ENCODE peak calls at places on chromosomes 4 and X, in nine cellular contexts. One of them, this sample, is unnamed.

GRCh38 chr4:70920592-70920991 is 18.4 kb downstream of the MOB1B start:
- DNase-seq in right lobe of liver: no peak
- DNase-seq in HepG2: no peak
- DNase-seq in H1: no peak
- DNase-seq in heart left ventricle: no peak
- DNase-seq in stomach: no peak
- DNase-seq in GM12891: no peak
- DNase-seq in NB4: no peak
- DNase-seq in A549: no peak
- DNase-seq in this sample: no peak

GRCh38 chr4:10161146-10161545 is 44.5 kb upstream of the WDR1 start:
- DNase-seq in right lobe of liver: no peak
- DNase-seq in heart left ventricle: no peak
- DNase-seq in HepG2: no peak
- DNase-seq in GM12891: no peak
- DNase-seq in stomach: no peak
- DNase-seq in A549: no peak
- DNase-seq in NB4: no peak
- DNase-seq in H1: no peak
- DNase-seq in this sample: no peak

GRCh38 chr4:134585972-134586371 is 384.4 kb upstream of the PABPC4L start:
- DNase-seq in GM12891: no peak
- DNase-seq in heart left ventricle: no peak
- DNase-seq in right lobe of liver: peak
- DNase-seq in A549: no peak
- DNase-seq in H1: no peak
- DNase-seq in HepG2: no peak
- DNase-seq in NB4: no peak
- DNase-seq in stomach: no peak
- DNase-seq in this sample: no peak

GRCh38 chr4:4995866-4996265 is 23.4 kb downstream of the CYTL1 start:
- DNase-seq in right lobe of liver: no peak
- DNase-seq in NB4: no peak
- DNase-seq in H1: no peak
- DNase-seq in HepG2: no peak
- DNase-seq in stomach: no peak
- DNase-seq in A549: no peak
- DNase-seq in heart left ventricle: no peak
- DNase-seq in GM12891: no peak
- DNase-seq in this sample: no peak

GRCh38 chrX:119753639-119754257 is 4.6 kb upstream of the SOWAHD start:
- DNase-seq in GM12891: no peak
- DNase-seq in right lobe of liver: no peak
- DNase-seq in A549: no peak
- DNase-seq in stomach: no peak
- DNase-seq in H1: no peak
- DNase-seq in heart left ventricle: no peak
- DNase-seq in NB4: peak
- DNase-seq in HepG2: peak
- DNase-seq in this sample: no peak

GRCh38 chr4:3123201-3123671 is 48.8 kb downstream of the HTT start:
- DNase-seq in HepG2: no peak
- DNase-seq in A549: no peak
- DNase-seq in NB4: no peak
- DNase-seq in GM12891: no peak
- DNase-seq in right lobe of liver: no peak
- DNase-seq in heart left ventricle: no peak
- DNase-seq in H1: no peak
- DNase-seq in stomach: no peak
- DNase-seq in this sample: no peak

GRCh38 chr4:109111031-109111430 is 191.4 kb downstream of the COL25A1 start:
- DNase-seq in heart left ventricle: no peak
- DNase-seq in GM12891: no peak
- DNase-seq in NB4: no peak
- DNase-seq in H1: no peak
- DNase-seq in stomach: no peak
- DNase-seq in right lobe of liver: no peak
- DNase-seq in HepG2: no peak
- DNase-seq in A549: no peak
- DNase-seq in this sample: no peak

GRCh38 chrX:135591871-135592270 is 71.4 kb downstream of the INTS6L start:
- DNase-seq in heart left ventricle: no peak
- DNase-seq in H1: no peak
- DNase-seq in stomach: no peak
- DNase-seq in right lobe of liver: no peak
- DNase-seq in NB4: no peak
- DNase-seq in HepG2: no peak
- DNase-seq in GM12891: no peak
- DNase-seq in A549: no peak
- DNase-seq in this sample: no peak

GRCh38 chr4:132526652-132527051 is 622.4 kb upstream of the PCDH10 start:
- DNase-seq in A549: no peak
- DNase-seq in HepG2: no peak
- DNase-seq in heart left ventricle: no peak
- DNase-seq in H1: no peak
- DNase-seq in right lobe of liver: no peak
- DNase-seq in NB4: no peak
- DNase-seq in stomach: no peak
- DNase-seq in GM12891: no peak
- DNase-seq in this sample: no peak

GRCh38 chr4:48831532-48832015 is 686 bp downstream of the OCIAD1 start:
- DNase-seq in right lobe of liver: no peak
- DNase-seq in A549: no peak
- DNase-seq in HepG2: no peak
- DNase-seq in heart left ventricle: no peak
- DNase-seq in NB4: peak
- DNase-seq in stomach: no peak
- DNase-seq in GM12891: no peak
- DNase-seq in H1: no peak
- DNase-seq in this sample: no peak

GRCh38 chrX:108000751-108001150 is 18.6 kb upstream of the TEX13B start:
- DNase-seq in stomach: no peak
- DNase-seq in heart left ventricle: no peak
- DNase-seq in H1: no peak
- DNase-seq in A549: no peak
- DNase-seq in right lobe of liver: no peak
- DNase-seq in HepG2: no peak
- DNase-seq in NB4: peak
- DNase-seq in GM12891: no peak
- DNase-seq in this sample: no peak

GRCh38 chr4:70000713-70001112 is 4.9 kb downstream of the STATH start:
- DNase-seq in GM12891: no peak
- DNase-seq in NB4: no peak
- DNase-seq in right lobe of liver: no peak
- DNase-seq in H1: no peak
- DNase-seq in stomach: no peak
- DNase-seq in heart left ventricle: no peak
- DNase-seq in A549: no peak
- DNase-seq in HepG2: no peak
- DNase-seq in this sample: no peak

GRCh38 chr4:16125571-16126445 is 42.0 kb upstream of the PROM1 start:
- DNase-seq in heart left ventricle: no peak
- DNase-seq in GM12891: no peak
- DNase-seq in right lobe of liver: no peak
- DNase-seq in stomach: no peak
- DNase-seq in HepG2: no peak
- DNase-seq in NB4: no peak
- DNase-seq in A549: no peak
- DNase-seq in H1: no peak
- DNase-seq in this sample: no peak

GRCh38 chrX:63718010-63718694 is 66.9 kb downstream of the ARHGEF9 start:
- DNase-seq in HepG2: no peak
- DNase-seq in GM12891: no peak
- DNase-seq in A549: no peak
- DNase-seq in stomach: no peak
- DNase-seq in heart left ventricle: no peak
- DNase-seq in NB4: no peak
- DNase-seq in H1: no peak
- DNase-seq in right lobe of liver: no peak
- DNase-seq in this sample: no peak

GRCh38 chr4:189084671-189085070 is 856.0 kb upstream of the FRG1 start:
- DNase-seq in stomach: no peak
- DNase-seq in heart left ventricle: no peak
- DNase-seq in GM12891: no peak
- DNase-seq in right lobe of liver: no peak
- DNase-seq in HepG2: no peak
- DNase-seq in A549: no peak
- DNase-seq in H1: no peak
- DNase-seq in NB4: peak
- DNase-seq in this sample: no peak

GRCh38 chr4:85127653-85128052 is 161.2 kb upstream of the WDFY3 start:
- DNase-seq in GM12891: peak
- DNase-seq in stomach: no peak
- DNase-seq in H1: peak
- DNase-seq in right lobe of liver: no peak
- DNase-seq in A549: peak
- DNase-seq in heart left ventricle: no peak
- DNase-seq in HepG2: peak
- DNase-seq in NB4: peak
- DNase-seq in this sample: peak

GRCh38 chr4:165079476-165079875 is 25.8 kb downstream of the TRIM75 start:
- DNase-seq in NB4: no peak
- DNase-seq in right lobe of liver: peak
- DNase-seq in A549: no peak
- DNase-seq in H1: no peak
- DNase-seq in stomach: no peak
- DNase-seq in heart left ventricle: peak
- DNase-seq in GM12891: no peak
- DNase-seq in HepG2: no peak
- DNase-seq in this sample: no peak

GRCh38 chr4:127880764-127881564 is at the start of gene PLK4:
- DNase-seq in H1: peak
- DNase-seq in heart left ventricle: peak
- DNase-seq in NB4: peak
- DNase-seq in A549: peak
- DNase-seq in GM12891: peak
- DNase-seq in right lobe of liver: peak
- DNase-seq in stomach: peak
- DNase-seq in HepG2: peak
- DNase-seq in this sample: peak
- TF ChIP-seq POLR2A in H1: peak
- TF ChIP-seq POLR2A in heart left ventricle: no peak
- TF ChIP-seq POLR2A in NB4: peak
- TF ChIP-seq POLR2A in A549: no peak
- TF ChIP-seq POLR2A in GM12891: peak
- TF ChIP-seq POLR2A in right lobe of liver: no peak
- TF ChIP-seq POLR2A in stomach: no peak
- TF ChIP-seq POLR2A in HepG2: peak
- TF ChIP-seq POLR2A in this sample: peak

GRCh38 chr4:100736651-100737450 is 219.0 kb upstream of the EMCN start:
- DNase-seq in H1: no peak
- DNase-seq in GM12891: no peak
- DNase-seq in heart left ventricle: peak
- DNase-seq in A549: no peak
- DNase-seq in NB4: no peak
- DNase-seq in right lobe of liver: no peak
- DNase-seq in stomach: no peak
- DNase-seq in HepG2: no peak
- DNase-seq in this sample: no peak
- TF ChIP-seq POLR2A in H1: no peak
- TF ChIP-seq POLR2A in GM12891: no peak
- TF ChIP-seq POLR2A in heart left ventricle: no peak
- TF ChIP-seq POLR2A in A549: no peak
- TF ChIP-seq POLR2A in NB4: no peak
- TF ChIP-seq POLR2A in right lobe of liver: no peak
- TF ChIP-seq POLR2A in stomach: no peak
- TF ChIP-seq POLR2A in HepG2: no peak
- TF ChIP-seq POLR2A in this sample: no peak

GRCh38 chrX:31499120-31499519 is 427.3 kb upstream of the FTHL17 start:
- DNase-seq in stomach: no peak
- DNase-seq in HepG2: no peak
- DNase-seq in right lobe of liver: no peak
- DNase-seq in A549: no peak
- DNase-seq in heart left ventricle: no peak
- DNase-seq in GM12891: no peak
- DNase-seq in NB4: no peak
- DNase-seq in H1: no peak
- DNase-seq in this sample: no peak
- TF ChIP-seq POLR2A in stomach: no peak
- TF ChIP-seq POLR2A in HepG2: no peak
- TF ChIP-seq POLR2A in right lobe of liver: no peak
- TF ChIP-seq POLR2A in A549: no peak
- TF ChIP-seq POLR2A in heart left ventricle: no peak
- TF ChIP-seq POLR2A in GM12891: no peak
- TF ChIP-seq POLR2A in NB4: no peak
- TF ChIP-seq POLR2A in H1: no peak
- TF ChIP-seq POLR2A in this sample: no peak

GRCh38 chr4:93832097-93832496 is 3.5 kb downstream of the ATOH1 start:
- DNase-seq in stomach: no peak
- DNase-seq in A549: no peak
- DNase-seq in HepG2: no peak
- DNase-seq in right lobe of liver: no peak
- DNase-seq in GM12891: no peak
- DNase-seq in NB4: no peak
- DNase-seq in heart left ventricle: no peak
- DNase-seq in H1: no peak
- DNase-seq in this sample: no peak
- TF ChIP-seq POLR2A in stomach: no peak
- TF ChIP-seq POLR2A in A549: no peak
- TF ChIP-seq POLR2A in HepG2: no peak
- TF ChIP-seq POLR2A in right lobe of liver: no peak
- TF ChIP-seq POLR2A in GM12891: no peak
- TF ChIP-seq POLR2A in NB4: no peak
- TF ChIP-seq POLR2A in heart left ventricle: no peak
- TF ChIP-seq POLR2A in H1: no peak
- TF ChIP-seq POLR2A in this sample: no peak

GRCh38 chrX:47556045-47556623 is 4.9 kb upstream of the ARAF start:
- DNase-seq in H1: peak
- DNase-seq in NB4: peak
- DNase-seq in stomach: peak
- DNase-seq in heart left ventricle: peak
- DNase-seq in GM12891: no peak
- DNase-seq in HepG2: no peak
- DNase-seq in right lobe of liver: peak
- DNase-seq in A549: peak
- DNase-seq in this sample: no peak
- TF ChIP-seq POLR2A in H1: peak
- TF ChIP-seq POLR2A in NB4: no peak
- TF ChIP-seq POLR2A in stomach: peak
- TF ChIP-seq POLR2A in heart left ventricle: peak
- TF ChIP-seq POLR2A in GM12891: peak
- TF ChIP-seq POLR2A in HepG2: no peak
- TF ChIP-seq POLR2A in right lobe of liver: peak
- TF ChIP-seq POLR2A in A549: peak
- TF ChIP-seq POLR2A in this sample: peak

DNA sequence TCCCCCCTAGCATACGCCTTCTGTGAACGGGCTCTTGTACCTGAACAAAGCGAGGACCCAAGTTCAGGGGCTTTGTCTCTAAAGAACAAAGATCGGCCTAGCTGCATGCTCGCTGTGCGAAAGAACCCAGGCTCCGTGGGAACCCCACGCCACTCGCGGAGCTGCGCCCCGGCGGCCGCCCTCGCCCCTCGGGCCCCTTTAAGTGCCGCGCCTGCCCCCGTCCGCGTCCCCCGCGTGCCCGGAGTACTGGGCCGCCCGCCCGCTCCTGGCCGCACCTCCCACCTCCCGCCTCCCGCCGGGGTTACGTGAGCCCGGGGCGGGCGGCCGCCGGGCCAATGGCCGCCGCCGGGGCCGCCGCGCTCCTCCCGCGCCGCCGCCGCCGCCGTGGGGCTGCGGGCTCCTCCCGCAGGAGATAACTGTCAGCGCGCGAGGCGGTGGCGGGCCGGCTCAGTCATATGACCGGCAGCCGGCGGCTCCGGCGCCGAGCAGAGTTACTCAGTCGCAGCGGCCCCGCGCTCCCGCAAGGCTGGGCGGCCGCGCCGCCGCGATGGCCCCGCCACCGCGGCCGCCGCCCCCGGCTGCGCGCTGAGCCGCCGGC is at the start of gene FNIP2:
- DNase-seq in stomach: peak
- DNase-seq in NB4: peak
- DNase-seq in H1: peak
- DNase-seq in HepG2: peak
- DNase-seq in A549: peak
- DNase-seq in GM12891: peak
- DNase-seq in right lobe of liver: peak
- DNase-seq in heart left ventricle: peak
- DNase-seq in this sample: peak
- TF ChIP-seq POLR2A in stomach: no peak
- TF ChIP-seq POLR2A in NB4: no peak
- TF ChIP-seq POLR2A in H1: peak
- TF ChIP-seq POLR2A in HepG2: peak
- TF ChIP-seq POLR2A in A549: peak
- TF ChIP-seq POLR2A in GM12891: no peak
- TF ChIP-seq POLR2A in right lobe of liver: peak
- TF ChIP-seq POLR2A in heart left ventricle: no peak
- TF ChIP-seq POLR2A in this sample: peak

This sample was measured in H54.